ENCODE peak calls at places on chromosomes 13 and 19, in ten cellular contexts. Q is DND-41, R is testis, H is epithelial cell of proximal tubule, C is astrocyte of the spinal cord, G is mammary epithelial cell, J is AG09309, U is adrenal gland, N is small intestine, S is upper lobe of left lung. Y is an unnamed sample.

GRCh38 chr13:99087130-99087953 is 109.5 kb upstream of the DOCK9 start:
- DNase-seq in Q (peak; percentile 93), R (peak; percentile 95), H (no peak), C (peak; percentile 85), G (peak; percentile 88), J (peak; percentile 27), U (peak; percentile 89), N (peak; percentile 93), S (peak; percentile 94), Y (peak; percentile 84)

GRCh38 chr13:32116210-32116609 is 84.6 kb downstream of the FRY start:
- DNase-seq in Q (no peak), R (no peak), H (no peak), C (no peak), G (no peak), J (no peak), U (no peak), N (no peak), S (no peak), Y (peak; percentile 19)

GRCh38 chr13:45490068-45490467 is 25.3 kb downstream of the COG3 start:
- DNase-seq in Q (no peak), R (no peak), H (no peak), C (no peak), G (no peak), J (no peak), U (no peak), N (no peak), S (no peak), Y (no peak)

GRCh38 chr19:34232566-34233481 is 21.5 kb upstream of the GARRE1 start:
- DNase-seq in Q (no peak), R (peak; percentile 63), H (peak; percentile 70), C (peak; percentile 96), G (peak; percentile 96), J (peak; percentile 90), U (peak; percentile 73), N (no peak), S (no peak), Y (peak; percentile 87)

GRCh38 chr19:19588546-19588945 is 29.9 kb downstream of the PBX4 start:
- DNase-seq in Q (no peak), R (no peak), H (no peak), C (peak; percentile 10), G (peak; percentile 63), J (no peak), U (no peak), N (no peak), S (no peak), Y (no peak)

GRCh38 chr19:52453324-52454094 is at the start of gene ZNF578:
- DNase-seq in Q (no peak), R (peak; percentile 94), H (peak; percentile 10), C (peak; percentile 89), G (peak; percentile 69), J (peak; percentile 43), U (peak; percentile 69), N (peak; percentile 37), S (peak; percentile 28), Y (peak; percentile 86)

GRCh38 chr13:109610517-109610916 is 175.9 kb downstream of the IRS2 start:
- DNase-seq in Q (peak; percentile 58), R (peak; percentile 46), H (no peak), C (no peak), G (no peak), J (no peak), U (peak; percentile 34), N (peak; percentile 50), S (peak; percentile 59), Y (peak; percentile 23)

GRCh38 chr19:29666634-29667389 is 1.6 kb downstream of the PLEKHF1 start:
- DNase-seq in Q (peak; percentile 39), R (peak; percentile 80), H (no peak), C (peak; percentile 88), G (peak; percentile 29), J (no peak), U (peak; percentile 74), N (peak; percentile 32), S (no peak), Y (peak; percentile 75)

GRCh38 chr13:40765602-40766001 is 5.4 kb downstream of the MRPS31 start:
- DNase-seq in Q (no peak), R (no peak), H (no peak), C (no peak), G (no peak), J (no peak), U (no peak), N (no peak), S (no peak), Y (no peak)

GRCh38 chr19:39740395-39740794 is 2.6 kb upstream of the CLC start:
- DNase-seq in Q (no peak), R (no peak), H (no peak), C (no peak), G (no peak), J (no peak), U (no peak), N (no peak), S (no peak), Y (no peak)

GRCh38 chr19:17576758-17577532 is 21.5 kb downstream of the COLGALT1 start:
- DNase-seq in Q (peak; percentile 65), R (peak; percentile 60), H (no peak), C (peak; percentile 4), G (peak; percentile 5), J (no peak), U (peak; percentile 45), N (peak; percentile 82), S (peak; percentile 69), Y (no peak)

GRCh38 chr19:793775-794174 is 3.5 kb upstream of the PTBP1 start:
- DNase-seq in Q (no peak), R (no peak), H (no peak), C (no peak), G (no peak), J (no peak), U (peak; percentile 24), N (no peak), S (no peak), Y (no peak)

GRCh38 chr13:26839682-26840081 is 79.1 kb upstream of the GPR12 start:
- DNase-seq in Q (no peak), R (no peak), H (no peak), C (no peak), G (no peak), J (no peak), U (no peak), N (no peak), S (no peak), Y (no peak)

GRCh38 chr19:41564515-41565383 is 11.2 kb upstream of the CEACAM21 start:
- DNase-seq in Q (no peak), R (no peak), H (no peak), C (no peak), G (no peak), J (no peak), U (no peak), N (no peak), S (no peak), Y (peak; percentile 6)

GRCh38 chr19:6997679-6998445 is 23.4 kb downstream of the MBD3L2B start:
- DNase-seq in Q (no peak), R (no peak), H (no peak), C (no peak), G (peak; percentile 23), J (no peak), U (no peak), N (no peak), S (peak; percentile 24), Y (peak; percentile 18)

GRCh38 chr19:6999938-7000732 is 21.1 kb downstream of the MBD3L2B start:
- DNase-seq in Q (no peak), R (no peak), H (no peak), C (no peak), G (no peak), J (no peak), U (no peak), N (no peak), S (no peak), Y (no peak)

GRCh38 chr19:6996810-6997209 is 24.4 kb downstream of the MBD3L2B start:
- DNase-seq in Q (no peak), R (no peak), H (no peak), C (no peak), G (no peak), J (no peak), U (no peak), N (no peak), S (no peak), Y (no peak)

GRCh38 chr19:7000816-7001215 is 20.4 kb downstream of the MBD3L2B start:
- DNase-seq in Q (no peak), R (no peak), H (no peak), C (no peak), G (no peak), J (no peak), U (no peak), N (no peak), S (no peak), Y (no peak)

GRCh38 chr19:6995054-6995453 is 26.2 kb downstream of the MBD3L2B start:
- DNase-seq in Q (no peak), R (no peak), H (no peak), C (no peak), G (no peak), J (no peak), U (no peak), N (no peak), S (no peak), Y (no peak)
- H3K4me3 ChIP-seq in Q (no peak overlapping the region), R (no peak overlapping the region), H (no peak overlapping the region), C (no peak overlapping the region), G (no peak overlapping the region), J (no peak overlapping the region), U (no peak overlapping the region), N (no peak overlapping the region), S (no peak overlapping the region), Y (no peak overlapping the region)

GRCh38 chr19:35437152-35437951 is 10.7 kb upstream of the FFAR2 start:
- DNase-seq in Q (no peak), R (no peak), H (no peak), C (no peak), G (no peak), J (no peak), U (no peak), N (peak; percentile 59), S (no peak), Y (peak; percentile 35)
- H3K4me3 ChIP-seq in Q (no peak overlapping the region), R (no peak overlapping the region), H (no peak overlapping the region), C (no peak overlapping the region), G (no peak overlapping the region), J (no peak overlapping the region), U (no peak overlapping the region), N (no peak overlapping the region), S (no peak overlapping the region), Y (no peak overlapping the region)

GRCh38 chr19:46718934-46719551 is 2.1 kb upstream of the PRKD2 start:
- DNase-seq in Q (no peak), R (no peak), H (no peak), C (no peak), G (no peak), J (no peak), U (no peak), N (no peak), S (no peak), Y (no peak)
- H3K4me3 ChIP-seq in Q (no peak overlapping the region), R (no peak overlapping the region), H (no peak overlapping the region), C (no peak overlapping the region), G (no peak overlapping the region), J (no peak overlapping the region), U (no peak overlapping the region), N (no peak overlapping the region), S (no peak overlapping the region), Y (no peak overlapping the region)

DNA sequence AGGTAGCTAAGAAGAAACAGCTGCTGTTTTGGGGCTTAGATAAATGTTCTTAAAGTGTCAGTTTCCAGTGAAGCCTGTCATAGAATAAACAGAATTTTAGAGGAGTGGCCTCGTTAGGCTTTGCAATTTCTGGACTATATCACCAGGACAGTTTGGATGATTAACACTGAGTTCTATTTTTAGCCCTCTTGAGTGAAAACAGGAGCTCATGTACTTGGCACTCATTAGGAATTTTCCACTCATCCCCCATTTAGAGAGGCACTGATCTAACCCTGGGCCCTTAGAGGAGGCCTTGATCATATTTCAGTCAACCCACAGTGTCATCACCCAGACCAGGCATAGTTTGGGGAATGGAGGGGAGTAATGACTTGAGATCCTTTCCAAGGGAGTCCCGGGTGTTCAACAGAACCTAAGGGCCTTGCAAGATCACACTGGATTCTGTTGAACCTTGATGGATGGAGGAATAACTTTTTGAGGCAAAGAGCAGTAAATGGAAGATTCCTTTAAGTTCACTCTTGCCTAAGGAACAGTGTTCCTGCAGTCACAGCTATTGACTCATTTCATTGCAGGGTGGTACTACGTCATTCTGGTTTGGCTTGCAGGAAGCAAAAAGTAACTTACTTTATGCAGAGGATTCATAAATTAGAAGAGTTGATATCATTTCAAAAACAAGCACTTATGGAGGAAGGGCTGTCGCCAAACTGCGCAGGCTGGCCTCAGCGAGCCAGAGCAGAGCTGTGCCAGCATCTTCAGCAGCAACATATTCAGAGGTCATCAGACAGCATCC is 160.2 kb downstream of the SLC7A1 start:
- DNase-seq in Q (no peak), R (no peak), H (no peak), C (peak; percentile 91), G (peak; percentile 47), J (peak; percentile 81), U (no peak), N (peak; percentile 3), S (no peak), Y (peak; percentile 89)
- H3K4me3 ChIP-seq in Q (no peak overlapping the region), R (no peak overlapping the region), H (no peak overlapping the region), C (no peak overlapping the region), G (no peak overlapping the region), J (no peak overlapping the region), U (no peak overlapping the region), N (no peak overlapping the region), S (no peak overlapping the region), Y (no peak overlapping the region)